ENCODE peak calls at places on chromosome 6, in four cellular contexts. One of them, this sample, is unnamed.

GRCh38 chr6:169905041-169905807 is 153.8 kb downstream of the ERMARD start:
- DNase-seq in K562: no peak
- DNase-seq in HepG2: no peak
- DNase-seq in HEK293T: no peak
- DNase-seq in this sample: no peak

GRCh38 chr6:47476794-47477496 is 644 bp upstream of the CD2AP start:
- DNase-seq in HEK293T: no peak
- DNase-seq in HepG2: peak
- DNase-seq in K562: no peak
- DNase-seq in this sample: no peak

GRCh38 chr6:110593637-110594036 is 117.2 kb upstream of the SLC22A16 start:
- DNase-seq in K562: no peak
- DNase-seq in HEK293T: no peak
- DNase-seq in HepG2: peak
- DNase-seq in this sample: no peak

GRCh38 chr6:41475737-41476357 is 70.3 kb upstream of the FOXP4 start:
- DNase-seq in K562: no peak
- DNase-seq in HEK293T: no peak
- DNase-seq in HepG2: peak
- DNase-seq in this sample: no peak

GRCh38 chr6:22036267-22036666 is 260.6 kb downstream of the PRL start:
- DNase-seq in HEK293T: no peak
- DNase-seq in K562: no peak
- DNase-seq in HepG2: peak
- DNase-seq in this sample: peak

GRCh38 chr6:3226422-3227362 is 761 bp downstream of the TUBB2B start:
- DNase-seq in K562: peak
- DNase-seq in HEK293T: peak
- DNase-seq in HepG2: no peak
- DNase-seq in this sample: peak

GRCh38 chr6:107977283-107977682 is 19.3 kb upstream of the SEC63 start:
- DNase-seq in HEK293T: no peak
- DNase-seq in K562: no peak
- DNase-seq in HepG2: no peak
- DNase-seq in this sample: no peak

GRCh38 chr6:113871975-113872374 is 14.8 kb downstream of the MARCKS start:
- DNase-seq in HEK293T: no peak
- DNase-seq in K562: no peak
- DNase-seq in HepG2: no peak
- DNase-seq in this sample: no peak

GRCh38 chr6:6479706-6480250 is 108.7 kb upstream of the LY86 start:
- DNase-seq in K562: no peak
- DNase-seq in HEK293T: no peak
- DNase-seq in HepG2: no peak
- DNase-seq in this sample: no peak

GRCh38 chr6:36368921-36369880 is 18.3 kb downstream of the ETV7 start:
- DNase-seq in K562: no peak
- DNase-seq in HepG2: no peak
- DNase-seq in HEK293T: no peak
- DNase-seq in this sample: no peak

GRCh38 chr6:65191412-65191811 is 515.6 kb downstream of the EYS start:
- DNase-seq in K562: no peak
- DNase-seq in HEK293T: no peak
- DNase-seq in HepG2: no peak
- DNase-seq in this sample: no peak

GRCh38 chr6:108002365-108003221 is 44.6 kb upstream of the SEC63 start:
- DNase-seq in HEK293T: peak
- DNase-seq in K562: no peak
- DNase-seq in HepG2: peak
- DNase-seq in this sample: no peak

GRCh38 chr6:32195902-32196681 is 3.6 kb upstream of the GPSM3 start:
- DNase-seq in K562: peak
- DNase-seq in HEK293T: peak
- DNase-seq in HepG2: peak
- DNase-seq in this sample: peak

GRCh38 chr6:89045585-89045984 is 35.0 kb upstream of the PNRC1 start:
- DNase-seq in HepG2: no peak
- DNase-seq in HEK293T: no peak
- DNase-seq in K562: no peak
- DNase-seq in this sample: no peak

GRCh38 chr6:157459327-157459726 is 78.3 kb downstream of the ZDHHC14 start:
- DNase-seq in K562: peak
- DNase-seq in HepG2: no peak
- DNase-seq in HEK293T: no peak
- DNase-seq in this sample: no peak

GRCh38 chr6:119259027-119259426 is 90.5 kb downstream of the MAN1A1 start:
- DNase-seq in HEK293T: no peak
- DNase-seq in HepG2: peak
- DNase-seq in K562: peak
- DNase-seq in this sample: no peak

GRCh38 chr6:5517781-5518180 is 256.5 kb downstream of the FARS2 start:
- DNase-seq in K562: no peak
- DNase-seq in HEK293T: no peak
- DNase-seq in HepG2: no peak
- DNase-seq in this sample: no peak

GRCh38 chr6:2945069-2945452 is 26.3 kb downstream of the SERPINB6 start:
- DNase-seq in HEK293T: no peak
- DNase-seq in HepG2: no peak
- DNase-seq in K562: no peak
- DNase-seq in this sample: no peak

GRCh38 chr6:70166088-70166958 is 136.6 kb downstream of the COL9A1 start:
- DNase-seq in HEK293T: peak
- DNase-seq in K562: peak
- DNase-seq in HepG2: peak
- DNase-seq in this sample: peak

GRCh38 chr6:18221288-18221615 is 43.1 kb downstream of the DEK start:
- DNase-seq in K562: no peak
- DNase-seq in HepG2: no peak
- DNase-seq in HEK293T: no peak
- DNase-seq in this sample: no peak

GRCh38 chr6:28885149-28885738 is 38.5 kb downstream of the TRIM27 start:
- DNase-seq in HepG2: peak
- DNase-seq in K562: no peak
- DNase-seq in HEK293T: no peak
- DNase-seq in this sample: no peak

GRCh38 chr6:12782136-12782535 is 65.6 kb downstream of the PHACTR1 start:
- DNase-seq in K562: no peak
- DNase-seq in HepG2: no peak
- DNase-seq in HEK293T: no peak
- DNase-seq in this sample: no peak

GRCh38 chr6:107114213-107114871 is 973 bp downstream of the BEND3 start:
- DNase-seq in HEK293T: peak
- DNase-seq in K562: peak
- DNase-seq in HepG2: peak
- DNase-seq in this sample: peak

GRCh38 chr6:53119772-53120409 is 28.8 kb downstream of the GCM1 start:
- DNase-seq in K562: no peak
- DNase-seq in HepG2: peak
- DNase-seq in HEK293T: no peak
- DNase-seq in this sample: peak

GRCh38 chr6:40966860-40967259 is 72.2 kb downstream of the UNC5CL start:
- DNase-seq in HEK293T: no peak
- DNase-seq in K562: no peak
- DNase-seq in HepG2: no peak
- DNase-seq in this sample: no peak

GRCh38 chr6:100119261-100119660 is 125.2 kb upstream of the MCHR2 start:
- DNase-seq in K562: no peak
- DNase-seq in HEK293T: no peak
- DNase-seq in HepG2: no peak
- DNase-seq in this sample: no peak

GRCh38 chr6:124795879-124796838 is 166.1 kb upstream of the RNF217 start:
- DNase-seq in HEK293T: peak
- DNase-seq in K562: peak
- DNase-seq in HepG2: no peak
- DNase-seq in this sample: peak

GRCh38 chr6:40630046-40630445 is 42.9 kb upstream of the LRFN2 start:
- DNase-seq in K562: no peak
- DNase-seq in HEK293T: no peak
- DNase-seq in HepG2: no peak
- DNase-seq in this sample: no peak

DNA sequence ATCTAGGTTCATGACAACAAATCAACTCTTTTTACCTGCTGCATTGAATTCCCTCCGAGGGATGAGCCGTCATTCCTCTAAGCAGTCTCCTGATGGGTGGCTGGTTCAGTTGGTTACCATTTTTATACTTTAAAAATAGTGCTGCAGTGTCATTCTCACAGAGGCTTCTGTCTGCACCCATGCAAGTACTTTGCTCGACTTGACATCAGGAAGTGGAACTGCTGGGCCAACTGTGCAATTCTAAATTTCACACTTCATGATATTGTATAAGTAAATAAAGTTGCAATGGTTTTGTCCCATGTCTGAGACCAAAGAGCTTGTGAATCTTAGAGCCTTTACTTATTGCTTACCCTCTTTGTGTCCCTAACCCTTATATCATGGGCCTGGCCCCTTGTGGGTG is 2.5 kb downstream of the BTN3A1 start:
- DNase-seq in HEK293T: no peak
- DNase-seq in K562: no peak
- DNase-seq in HepG2: no peak
- DNase-seq in this sample: no peak
- TF ChIP-seq ELF4 in HEK293T: no peak
- TF ChIP-seq ELF4 in K562: no peak
- TF ChIP-seq ELF4 in HepG2: no peak
- TF ChIP-seq ELF4 in this sample: no peak

GRCh38 chr6:45416700-45417099 is 39.0 kb upstream of the SUPT3H start:
- DNase-seq in HepG2: no peak
- DNase-seq in HEK293T: peak
- DNase-seq in K562: no peak
- DNase-seq in this sample: no peak
- TF ChIP-seq ELF4 in HepG2: no peak
- TF ChIP-seq ELF4 in HEK293T: no peak
- TF ChIP-seq ELF4 in K562: no peak
- TF ChIP-seq ELF4 in this sample: no peak

DNA sequence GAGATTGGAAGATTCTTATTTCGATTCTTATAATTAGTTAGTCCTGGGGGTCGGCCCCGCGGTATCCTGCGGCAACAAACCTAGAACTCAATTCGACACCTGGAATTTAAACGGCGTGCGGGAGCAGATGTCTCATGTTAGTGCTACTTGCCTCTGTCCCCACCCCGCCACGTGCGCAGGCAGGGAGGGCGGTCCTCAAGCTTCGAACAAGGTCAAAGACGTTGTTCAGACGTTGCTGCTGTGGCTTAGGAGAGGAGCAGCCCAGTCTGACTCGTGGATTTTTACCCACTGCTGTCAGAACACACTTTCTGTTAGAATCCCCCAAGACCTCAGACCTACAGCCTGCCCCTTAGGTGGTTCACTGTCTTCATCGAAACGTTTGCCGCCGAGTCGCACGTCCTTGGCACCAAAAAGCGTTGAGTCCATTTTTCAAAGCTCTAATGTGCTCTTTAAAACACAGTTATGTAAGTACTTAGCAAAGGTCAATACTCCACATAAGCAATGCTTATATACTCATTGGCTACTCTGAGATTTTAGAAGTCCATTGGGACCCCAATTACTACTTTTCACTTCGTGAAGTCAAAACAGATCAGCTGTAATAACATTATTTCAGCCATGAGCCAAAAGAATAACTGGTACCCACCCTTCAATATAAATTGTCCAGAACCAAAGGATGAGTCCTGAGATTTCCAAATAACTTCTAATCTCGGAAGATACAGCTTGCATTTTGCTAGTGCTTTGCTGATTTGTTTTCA is 2.7 kb upstream of the C6orf62 start:
- DNase-seq in HepG2: no peak
- DNase-seq in K562: no peak
- DNase-seq in HEK293T: no peak
- DNase-seq in this sample: no peak
- TF ChIP-seq ELF4 in HepG2: no peak
- TF ChIP-seq ELF4 in K562: no peak
- TF ChIP-seq ELF4 in HEK293T: peak
- TF ChIP-seq ELF4 in this sample: no peak

DNA sequence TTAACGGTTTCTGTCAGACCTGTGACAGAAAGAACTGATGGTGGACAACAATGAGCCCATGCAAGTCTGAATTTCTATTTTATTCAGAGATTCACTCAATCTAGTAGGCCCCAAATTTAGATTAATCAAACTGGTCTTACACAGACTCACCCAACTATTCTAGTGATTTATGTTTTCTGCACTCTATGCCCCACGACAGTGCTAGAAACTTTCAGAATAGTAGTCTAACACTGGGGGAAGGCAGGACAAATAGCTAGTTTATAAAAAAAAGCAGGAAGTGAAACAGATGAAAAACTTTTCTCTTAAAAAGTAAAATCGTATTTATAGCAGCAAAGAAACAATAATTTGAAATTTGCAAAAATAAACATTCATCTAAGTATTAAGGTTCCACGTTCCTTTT is 5.0 kb downstream of the TCP11 start:
- DNase-seq in K562: no peak
- DNase-seq in HEK293T: no peak
- DNase-seq in HepG2: no peak
- DNase-seq in this sample: no peak
- TF ChIP-seq ELF4 in K562: no peak
- TF ChIP-seq ELF4 in HEK293T: no peak
- TF ChIP-seq ELF4 in HepG2: no peak
- TF ChIP-seq ELF4 in this sample: no peak

GRCh38 chr6:142088858-142089216 is 43.9 kb upstream of the GJE1 start:
- DNase-seq in K562: no peak
- DNase-seq in HepG2: no peak
- DNase-seq in HEK293T: no peak
- DNase-seq in this sample: peak
- TF ChIP-seq ELF4 in K562: no peak
- TF ChIP-seq ELF4 in HepG2: no peak
- TF ChIP-seq ELF4 in HEK293T: no peak
- TF ChIP-seq ELF4 in this sample: no peak

GRCh38 chr6:167550936-167551633 is 226.2 kb downstream of the TTLL2 start:
- DNase-seq in HEK293T: no peak
- DNase-seq in K562: no peak
- DNase-seq in HepG2: no peak
- DNase-seq in this sample: no peak
- TF ChIP-seq ELF4 in HEK293T: no peak
- TF ChIP-seq ELF4 in K562: no peak
- TF ChIP-seq ELF4 in HepG2: no peak
- TF ChIP-seq ELF4 in this sample: no peak

DNA sequence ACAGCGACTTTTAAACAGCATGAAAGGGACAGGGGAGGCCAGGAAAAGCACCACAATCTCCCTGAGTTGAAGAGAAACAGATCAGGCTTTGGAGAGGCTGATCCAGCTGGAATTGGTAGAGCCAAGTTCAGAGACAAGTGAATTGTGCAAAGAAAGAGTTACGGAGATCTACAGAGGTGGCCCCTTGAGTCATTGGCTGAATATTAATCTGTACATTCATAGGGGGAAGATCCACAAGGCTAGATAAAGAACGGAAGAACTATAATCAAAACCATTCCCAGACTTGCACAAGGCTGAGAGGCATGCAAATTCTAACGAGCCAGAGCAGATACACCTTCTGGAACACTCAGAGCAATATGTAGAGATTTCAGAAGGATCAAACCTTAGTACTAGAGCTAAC is 14.2 kb upstream of the FOXQ1 start:
- DNase-seq in HEK293T: no peak
- DNase-seq in HepG2: no peak
- DNase-seq in K562: no peak
- DNase-seq in this sample: no peak
- TF ChIP-seq ELF4 in HEK293T: no peak
- TF ChIP-seq ELF4 in HepG2: no peak
- TF ChIP-seq ELF4 in K562: no peak
- TF ChIP-seq ELF4 in this sample: no peak

This sample was measured in WTC11.